ENCODE peak calls at places on chromosomes 11 and 22, in eight cellular contexts. C is mammary epithelial cell, D is mesenchymal stem cell, W is cardiac muscle cell, O is hepatocyte, A is neuronal stem cell, G is PC-9, I is spleen. M is an unnamed sample. For H3K9me3, the result is how much of the 10 kb centered on the place peaks cover.

GRCh38 chr11:2202071-2202899 is 30.7 kb upstream of the TH start:
- DNase-seq in I (peak), G (peak), W (no peak), C (peak), O (peak), D (no peak), A (no peak), M (no peak)

GRCh38 chr11:8008212-8008611 is 21.1 kb downstream of the EIF3F start:
- DNase-seq in A (no peak), O (no peak), I (no peak), G (no peak), D (no peak), W (no peak), C (no peak), M (no peak)

GRCh38 chr11:110434952-110435779 is 5.4 kb downstream of the FDX1 start:
- DNase-seq in A (no peak), D (peak), G (no peak), W (no peak), O (no peak), I (no peak), C (peak), M (no peak)

GRCh38 chr11:1893581-1894359 is 2.1 kb upstream of the PRR33 start:
- DNase-seq in I (no peak), W (peak), O (no peak), D (peak), A (no peak), G (no peak), C (no peak), M (no peak)

GRCh38 chr22:44182591-44183588 is 2.2 kb downstream of the PARVG start:
- DNase-seq in G (no peak), O (no peak), D (no peak), I (peak), W (no peak), A (no peak), C (no peak), M (no peak)

GRCh38 chr11:2518112-2518982 is 73.5 kb downstream of the KCNQ1 start:
- DNase-seq in G (no peak), W (no peak), A (no peak), O (no peak), C (no peak), I (peak), D (no peak), M (peak)

GRCh38 chr11:61392991-61393595 is 706 bp downstream of the TMEM216 start:
- DNase-seq in O (peak), W (peak), I (no peak), D (peak), A (peak), C (no peak), G (no peak), M (no peak)

GRCh38 chr22:32661737-32662586 is 139.5 kb upstream of the TIMP3 start:
- DNase-seq in G (no peak), I (no peak), D (peak), A (no peak), O (no peak), C (no peak), W (peak), M (no peak)

GRCh38 chr22:41256254-41256897 is 15.6 kb upstream of the CHADL start:
- DNase-seq in A (no peak), G (peak), I (no peak), C (peak), O (no peak), D (peak), W (peak), M (no peak)

GRCh38 chr11:76701701-76702100 is 31.2 kb upstream of the LRRC32 start:
- DNase-seq in A (no peak), O (no peak), C (no peak), D (peak), G (peak), I (peak), W (peak), M (no peak)

GRCh38 chr11:29214833-29215232 is 802.0 kb downstream of the KCNA4 start:
- DNase-seq in D (peak), G (no peak), W (peak), C (peak), I (no peak), O (no peak), A (no peak), M (no peak)

GRCh38 chr11:57567210-57567511 is 311 bp downstream of the UBE2L6 start:
- DNase-seq in D (peak), A (no peak), I (no peak), O (no peak), C (peak), W (no peak), G (no peak), M (peak)

DNA sequence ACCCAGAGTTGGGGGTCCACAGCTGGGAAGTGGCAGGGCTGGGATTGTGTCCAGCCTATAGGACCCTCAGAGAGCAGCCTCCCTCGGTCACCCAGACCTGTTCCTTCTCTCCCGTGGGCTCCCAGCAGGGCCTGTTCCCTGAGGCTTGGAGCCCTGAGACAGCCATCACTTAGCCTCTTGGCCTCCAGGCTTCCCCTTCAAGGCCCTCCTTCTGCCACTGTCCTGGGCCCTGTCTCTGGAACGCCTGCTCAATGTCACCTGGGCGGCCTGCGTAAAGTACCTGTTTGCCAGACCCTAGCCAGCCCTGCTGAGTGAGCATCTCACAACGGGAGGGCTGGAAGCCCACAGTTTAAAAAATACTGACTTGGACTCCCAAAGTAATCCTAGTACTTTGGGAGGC is 6.5 kb downstream of the MGAT3 start:
- DNase-seq in G (no peak), O (no peak), I (no peak), A (no peak), W (no peak), C (no peak), D (no peak), M (no peak)
- H3K9me3 ChIP-seq in G (under half), O (under half), I (under half), A (under half), W (under half), C (under half), D (under half), M (under half)

DNA sequence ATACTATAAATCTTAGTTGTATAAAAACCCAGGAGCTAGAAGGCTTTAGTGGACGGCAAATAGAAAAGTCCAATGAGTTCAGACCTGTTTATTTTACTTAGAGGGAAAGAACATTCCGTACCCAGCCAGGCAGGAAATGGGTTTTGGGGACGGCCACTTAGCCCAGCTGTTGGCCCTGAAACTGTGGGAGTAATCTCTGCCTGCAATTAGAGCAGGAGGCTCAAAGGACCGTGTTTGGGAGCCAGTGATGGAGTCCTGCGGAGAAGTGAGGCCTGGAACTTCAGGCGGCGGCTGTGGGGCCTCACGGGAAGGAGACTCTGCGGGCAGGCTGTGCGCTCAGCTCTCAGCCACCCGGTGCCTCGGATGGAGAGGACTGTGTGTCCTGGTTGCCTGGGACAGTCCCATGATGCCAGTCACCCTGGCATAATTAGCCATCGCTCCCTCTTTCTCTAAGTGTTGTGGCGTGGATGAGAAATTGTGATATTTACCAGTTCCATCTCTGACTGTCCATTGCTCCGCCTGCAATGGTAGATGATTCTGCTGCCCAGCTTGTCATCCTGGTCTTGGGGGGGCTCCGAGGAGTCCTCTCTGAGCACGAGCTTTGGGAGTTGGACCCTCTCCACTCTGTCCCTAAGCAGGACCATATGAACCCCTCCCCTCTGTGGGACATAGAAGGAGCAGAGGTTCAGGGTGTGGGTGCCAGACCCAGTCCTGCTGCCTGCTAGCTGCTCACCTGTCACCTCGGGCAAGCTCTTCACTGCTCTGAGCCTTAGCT is 530.3 kb downstream of the TBC1D22A start:
- DNase-seq in C (no peak), D (no peak), A (no peak), I (no peak), O (no peak), G (no peak), W (peak), M (no peak)
- H3K9me3 ChIP-seq in C (under half), D (under half), A (half or more), I (under half), O (under half), G (under half), W (under half), M (under half)

DNA sequence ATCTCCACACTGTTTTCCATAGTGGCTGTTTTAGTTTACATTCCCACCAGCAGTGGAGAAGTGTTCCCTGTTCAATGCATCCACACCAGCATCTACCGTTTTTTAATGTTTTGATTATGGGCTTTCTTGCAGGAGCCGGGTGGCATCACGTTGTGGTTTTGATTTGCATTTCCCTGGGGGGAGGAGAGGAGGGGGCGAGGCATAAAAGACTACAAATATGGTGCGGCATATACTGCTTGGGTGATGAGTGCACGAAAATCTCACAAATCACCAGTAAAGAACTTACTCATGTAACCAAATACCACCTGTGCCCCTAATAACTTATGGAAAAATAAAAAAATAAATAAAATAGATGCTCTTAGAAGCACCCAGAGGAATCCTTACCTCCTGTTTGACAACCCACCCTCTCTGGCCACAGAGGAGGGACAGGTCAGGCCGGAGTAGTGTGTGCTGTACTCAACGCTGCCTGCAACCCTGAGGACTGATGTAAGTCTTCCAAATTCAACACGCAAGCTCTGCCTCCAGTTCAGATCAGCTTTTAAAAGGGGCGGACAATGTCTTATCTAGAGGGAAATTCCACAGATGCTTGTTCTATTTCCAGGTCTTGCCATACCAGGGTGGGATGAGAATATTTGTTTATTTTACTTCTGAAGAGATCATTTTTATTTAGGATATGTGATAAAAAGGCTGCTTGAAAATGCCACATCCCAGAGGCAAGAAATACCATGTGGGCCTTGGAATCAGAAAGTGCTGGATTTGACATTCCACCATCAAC is 329.6 kb upstream of the B3GAT1 start:
- DNase-seq in O (peak), D (peak), W (peak), I (peak), A (no peak), C (no peak), G (no peak), M (no peak)
- H3K9me3 ChIP-seq in O (under half), D (under half), W (under half), I (under half), A (under half), C (under half), G (under half), M (under half)

GRCh38 chr22:47394504-47395440 is 632.3 kb downstream of the TBC1D22A start:
- DNase-seq in W (no peak), G (no peak), A (no peak), I (peak), C (no peak), D (no peak), O (no peak), M (no peak)
- H3K9me3 ChIP-seq in W (under half), G (under half), A (half or more), I (under half), C (half or more), D (under half), O (under half), M (under half)

DNA sequence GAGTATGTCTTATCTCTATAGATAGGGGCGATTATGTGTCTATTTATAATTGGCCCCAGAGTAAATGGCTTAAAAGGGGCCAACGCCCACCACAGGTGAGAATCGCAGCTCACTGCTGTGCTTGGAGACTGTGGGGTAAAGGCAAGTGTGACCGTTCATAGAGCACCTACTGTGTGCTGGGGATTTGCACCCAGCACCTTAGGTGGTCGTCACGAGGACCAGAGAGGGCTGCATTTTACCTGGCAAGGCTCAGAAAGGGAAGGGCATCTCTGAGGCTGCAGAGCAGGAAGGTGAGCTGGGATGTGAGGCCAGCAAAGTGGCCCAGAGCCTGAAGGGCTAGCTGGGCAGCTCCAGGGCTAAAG is 13.8 kb upstream of the TCF20 start:
- DNase-seq in I (no peak), A (no peak), O (no peak), W (no peak), C (no peak), G (no peak), D (no peak), M (no peak)
- H3K9me3 ChIP-seq in I (under half), A (under half), O (under half), W (under half), C (under half), G (under half), D (under half), M (under half)

DNA sequence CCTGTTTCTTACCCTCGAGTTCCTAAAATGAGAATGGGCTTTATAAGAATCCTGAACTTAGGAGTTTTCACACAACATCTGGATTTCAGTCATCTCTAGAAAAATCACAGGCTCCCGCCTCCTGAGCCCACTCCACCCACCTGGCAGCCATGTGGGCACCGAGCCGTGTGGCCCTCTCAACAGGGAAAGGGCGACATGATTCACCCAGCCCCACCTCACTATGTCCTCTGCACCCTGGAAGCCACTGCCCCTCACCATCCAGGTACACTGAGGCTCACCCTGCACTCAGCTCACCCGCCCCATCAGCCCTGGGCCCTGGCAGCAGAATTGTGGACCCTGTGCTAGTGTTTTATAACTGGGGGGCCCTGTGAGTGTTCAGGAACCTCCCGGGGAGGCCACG is 101.5 kb downstream of the SHANK2 start:
- DNase-seq in W (no peak), A (no peak), C (no peak), G (no peak), D (no peak), I (no peak), O (no peak), M (no peak)
- H3K9me3 ChIP-seq in W (under half), A (under half), C (under half), G (under half), D (under half), I (under half), O (under half), M (under half)

GRCh38 chr22:49156662-49157285 is 670.9 kb downstream of the BRD1 start:
- DNase-seq in W (no peak), C (no peak), A (no peak), D (no peak), G (no peak), I (peak), O (peak), M (no peak)
- H3K9me3 ChIP-seq in W (under half), C (half or more), A (under half), D (under half), G (under half), I (under half), O (under half), M (under half)

GRCh38 chr22:47151064-47151463 is 388.6 kb downstream of the TBC1D22A start:
- DNase-seq in C (no peak), G (no peak), D (no peak), A (no peak), O (no peak), W (no peak), I (no peak), M (no peak)

GRCh38 chr22:47148956-47149748 is 386.7 kb downstream of the TBC1D22A start:
- DNase-seq in A (no peak), C (no peak), W (no peak), D (no peak), G (no peak), O (no peak), I (no peak), M (no peak)

GRCh38 chr22:47149976-47150375 is 387.5 kb downstream of the TBC1D22A start:
- DNase-seq in C (no peak), W (no peak), A (no peak), I (no peak), G (no peak), D (no peak), O (no peak), M (no peak)

GRCh38 chr22:47151490-47151889 is 389.0 kb downstream of the TBC1D22A start:
- DNase-seq in G (no peak), A (no peak), D (peak), O (no peak), I (no peak), W (peak), C (no peak), M (no peak)

GRCh38 chr22:47150426-47150825 is 388.0 kb downstream of the TBC1D22A start:
- DNase-seq in D (no peak), C (no peak), W (no peak), G (no peak), A (no peak), I (no peak), O (no peak), M (no peak)
- H3K9me3 ChIP-seq in D (under half), C (under half), W (under half), G (under half), A (under half), I (under half), O (under half), M (under half)

M was measured in T-helper 17 cell.